ENCODE peak calls at places on chromosomes 5 and 9, in seven cellular contexts. E is fibroblast of lung, Q is cardiac muscle cell, Z is right lobe of liver, B is HepG2, J is heart right ventricle, I is HCT116. P is an unnamed sample.

GRCh38 chr9:82780017-82780416 is 282.9 kb downstream of the RASEF start:
- DNase-seq in E (no peak), Q (no peak), Z (no peak), B (no peak), J (no peak), I (no peak), P (no peak)

GRCh38 chr9:13186774-13187173 is 92.7 kb downstream of the MPDZ start:
- DNase-seq in E (no peak), Q (no peak), Z (no peak), B (no peak), J (no peak), I (no peak), P (no peak)

GRCh38 chr5:42842860-42843641 is 31.4 kb upstream of the SELENOP start:
- DNase-seq in E (no peak), Q (no peak), Z (no peak), B (no peak), J (no peak), I (no peak), P (no peak)

GRCh38 chr5:178711572-178711971 is 18.9 kb downstream of the ZNF354A start:
- DNase-seq in E (no peak), Q (no peak), Z (no peak), B (no peak), J (no peak), I (no peak), P (no peak)

GRCh38 chr5:55917402-55918096 is 66.4 kb downstream of the IL31RA start:
- DNase-seq in E (no peak), Q (no peak), Z (no peak), B (peak; percentile 27), J (no peak), I (no peak), P (no peak)

GRCh38 chr9:125649315-125649714 is 57.7 kb downstream of the MAPKAP1 start:
- DNase-seq in E (peak; percentile 92), Q (no peak), Z (no peak), B (no peak), J (no peak), I (peak; percentile 74), P (peak; percentile 93)

GRCh38 chr9:112780637-112781036 is 30.1 kb downstream of the SNX30 start:
- DNase-seq in E (no peak), Q (no peak), Z (no peak), B (no peak), J (no peak), I (no peak), P (no peak)

GRCh38 chr5:126354012-126354856 is 69.0 kb upstream of the GRAMD2B start:
- DNase-seq in E (peak; percentile 99), Q (peak; percentile 57), Z (no peak), B (peak; percentile 58), J (no peak), I (peak; percentile 64), P (peak; percentile 97)

GRCh38 chr5:6435356-6435755 is 13.3 kb upstream of the UBE2QL1 start:
- DNase-seq in E (no peak), Q (peak; percentile 63), Z (peak; percentile 56), B (peak; percentile 19), J (no peak), I (peak; percentile 19), P (no peak)

GRCh38 chr5:123367739-123368138 is 55.5 kb downstream of the CEP120 start:
- DNase-seq in E (peak; percentile 10), Q (peak; percentile 31), Z (no peak), B (no peak), J (no peak), I (no peak), P (no peak)

GRCh38 chr5:71481441-71481840 is 26.0 kb downstream of the BDP1 start:
- DNase-seq in E (no peak), Q (no peak), Z (no peak), B (no peak), J (no peak), I (no peak), P (no peak)

GRCh38 chr9:6816581-6816980 is 58.8 kb downstream of the KDM4C start:
- DNase-seq in E (no peak), Q (no peak), Z (no peak), B (no peak), J (no peak), I (no peak), P (no peak)

GRCh38 chr5:72648511-72648910 is 141.3 kb upstream of the ZNF366 start:
- DNase-seq in E (peak; percentile 15), Q (no peak), Z (no peak), B (no peak), J (no peak), I (no peak), P (no peak)

GRCh38 chr9:111481885-111482636 is 2.1 kb downstream of the ECPAS start:
- DNase-seq in E (peak; percentile 12), Q (no peak), Z (no peak), B (peak; percentile 62), J (no peak), I (no peak), P (peak; percentile 21)

GRCh38 chr9:79353856-79354520 is 217.8 kb upstream of the TLE4 start:
- DNase-seq in E (peak; percentile 92), Q (no peak), Z (no peak), B (no peak), J (no peak), I (no peak), P (no peak)

GRCh38 chr5:175642998-175643397 is 14.9 kb upstream of the HRH2 start:
- DNase-seq in E (no peak), Q (no peak), Z (no peak), B (no peak), J (no peak), I (no peak), P (no peak)

GRCh38 chr9:105842023-105842644 is 147.8 kb downstream of the TMEM38B start:
- DNase-seq in E (peak; percentile 11), Q (peak; percentile 57), Z (no peak), B (peak; percentile 16), J (no peak), I (peak; percentile 18), P (no peak)

GRCh38 chr5:67807116-67807888 is 408.3 kb upstream of the PIK3R1 start:
- DNase-seq in E (peak; percentile 24), Q (no peak), Z (no peak), B (no peak), J (no peak), I (no peak), P (peak; percentile 29)

GRCh38 chr5:124418390-124418789 is 328.0 kb downstream of the ZNF608 start:
- DNase-seq in E (no peak), Q (no peak), Z (no peak), B (no peak), J (no peak), I (no peak), P (no peak)

DNA sequence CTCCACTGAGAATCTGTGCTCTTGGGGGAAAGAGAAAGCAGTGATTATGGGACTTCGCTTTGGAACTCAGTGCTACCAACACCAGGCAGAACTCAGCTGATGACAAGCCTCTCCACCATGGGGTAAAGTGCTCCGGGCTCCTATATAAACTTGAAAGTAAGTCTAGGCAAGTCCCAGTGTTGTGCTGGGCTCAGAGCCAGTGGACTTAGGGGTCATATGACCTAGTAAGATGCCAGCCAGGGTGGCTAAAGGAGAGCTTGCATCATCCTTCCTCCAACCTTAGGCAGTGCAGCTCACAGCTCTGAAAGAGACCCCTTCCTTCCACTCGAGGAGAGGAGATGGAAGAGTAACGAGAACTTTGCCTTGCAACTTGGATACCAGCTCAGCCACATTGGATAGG is 35.1 kb upstream of the FREM1 start:
- DNase-seq in E (no peak), Q (no peak), Z (no peak), B (no peak), J (no peak), I (no peak), P (no peak)
- H3K27ac ChIP-seq in E (no peak overlapping the region), Q (no peak overlapping the region), Z (no peak overlapping the region), B (no peak overlapping the region), J (no peak overlapping the region), I (no peak overlapping the region), P (no peak overlapping the region)

GRCh38 chr9:26263451-26263850 is 585.2 kb upstream of the TUSC1 start:
- DNase-seq in E (peak; percentile 53), Q (no peak), Z (no peak), B (no peak), J (no peak), I (no peak), P (no peak)

GRCh38 chr9:26264709-26265601 is 586.7 kb upstream of the TUSC1 start:
- DNase-seq in E (peak; percentile 99), Q (no peak), Z (no peak), B (no peak), J (no peak), I (no peak), P (peak; percentile 93)

GRCh38 chr9:26262431-26262830 is 584.2 kb upstream of the TUSC1 start:
- DNase-seq in E (peak; percentile 10), Q (no peak), Z (no peak), B (no peak), J (no peak), I (no peak), P (no peak)

GRCh38 chr9:26261503-26262330 is 583.5 kb upstream of the TUSC1 start:
- DNase-seq in E (peak; percentile 90), Q (no peak), Z (no peak), B (no peak), J (no peak), I (no peak), P (peak; percentile 79)

DNA sequence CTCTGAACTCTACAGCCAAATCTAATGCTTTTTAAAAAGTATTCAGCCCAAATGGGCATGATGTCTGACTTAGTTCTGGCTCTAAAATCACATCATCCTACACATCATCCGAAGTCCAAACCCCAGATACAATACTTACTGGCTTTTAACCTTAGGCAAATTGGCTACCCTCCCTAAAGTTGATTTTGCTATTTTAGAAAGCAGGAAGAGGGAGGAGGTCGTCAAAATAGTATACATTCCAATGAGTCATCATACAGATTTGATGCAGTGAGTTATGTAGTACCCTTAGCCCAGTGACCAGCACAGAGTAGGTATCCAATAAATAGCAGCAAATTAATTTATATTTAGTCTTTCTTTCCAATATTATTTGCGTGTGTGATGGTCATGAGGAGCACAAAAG is 582.0 kb upstream of the TUSC1 start:
- DNase-seq in E (peak; percentile 63), Q (no peak), Z (no peak), B (no peak), J (no peak), I (no peak), P (peak; percentile 70)
- H3K27ac ChIP-seq in E (no peak overlapping the region), Q (no peak overlapping the region), Z (no peak overlapping the region), B (no peak overlapping the region), J (no peak overlapping the region), I (no peak overlapping the region), P (no peak overlapping the region)

GRCh38 chr5:172311605-172312004 is 28.0 kb upstream of the UBTD2 start:
- DNase-seq in E (no peak), Q (no peak), Z (peak; percentile 4), B (no peak), J (no peak), I (no peak), P (no peak)

GRCh38 chr5:172315599-172316531 is 32.3 kb upstream of the UBTD2 start:
- DNase-seq in E (no peak), Q (no peak), Z (peak; percentile 16), B (no peak), J (no peak), I (no peak), P (no peak)

GRCh38 chr5:172312286-172312685 is 28.7 kb upstream of the UBTD2 start:
- DNase-seq in E (peak; percentile 61), Q (no peak), Z (no peak), B (no peak), J (no peak), I (no peak), P (no peak)

GRCh38 chr5:172311026-172311425 is 27.5 kb upstream of the UBTD2 start:
- DNase-seq in E (no peak), Q (no peak), Z (peak; percentile 30), B (no peak), J (no peak), I (no peak), P (no peak)

GRCh38 chr5:172313877-172314276 is 30.3 kb upstream of the UBTD2 start:
- DNase-seq in E (no peak), Q (no peak), Z (peak; percentile 8), B (no peak), J (no peak), I (no peak), P (no peak)
- H3K27ac ChIP-seq in E (no peak overlapping the region), Q (no peak overlapping the region), Z (no peak overlapping the region), B (no peak overlapping the region), J (no peak overlapping the region), I (no peak overlapping the region), P (peak overlapping the region; percentile 91)

GRCh38 chr9:123662057-123662776 is 267.7 kb downstream of the DENND1A start:
- DNase-seq in E (no peak), Q (no peak), Z (no peak), B (no peak), J (no peak), I (no peak), P (no peak)
- H3K27ac ChIP-seq in E (no peak overlapping the region), Q (no peak overlapping the region), Z (no peak overlapping the region), B (no peak overlapping the region), J (no peak overlapping the region), I (no peak overlapping the region), P (no peak overlapping the region)